ENCODE peak calls at places on chromosomes 2 and 18, in eight cellular contexts. L, T, Q, X, M, A, J and K are unnamed samples.

GRCh38 chr18:74450626-74451025 is 6.5 kb downstream of the DIPK1C start:
- DNase-seq in L (no peak), T (no peak), Q (no peak), X (no peak), M (no peak), A (no peak), J (no peak), K (no peak)

GRCh38 chr2:233448565-233448964 is 94.3 kb downstream of the DGKD start:
- DNase-seq in L (peak), T (no peak), Q (peak), X (no peak), M (no peak), A (no peak), J (no peak), K (peak)

GRCh38 chr2:22499082-22499844 is 885.7 kb upstream of the KLHL29 start:
- DNase-seq in L (peak), T (no peak), Q (no peak), X (no peak), M (no peak), A (no peak), J (no peak), K (no peak)

GRCh38 chr2:69890881-69891280 is 2.9 kb upstream of the SNRNP27 start:
- DNase-seq in L (no peak), T (no peak), Q (no peak), X (no peak), M (no peak), A (no peak), J (no peak), K (peak)

GRCh38 chr2:219457784-219458369 is 23.2 kb downstream of the SPEG start:
- DNase-seq in L (peak), T (no peak), Q (no peak), X (no peak), M (peak), A (no peak), J (peak), K (peak)

GRCh38 chr2:135424849-135425248 is 106.2 kb downstream of the ZRANB3 start:
- DNase-seq in L (no peak), T (no peak), Q (peak), X (no peak), M (peak), A (no peak), J (no peak), K (no peak)

GRCh38 chr18:44969214-44969842 is 288.6 kb downstream of the SETBP1 start:
- DNase-seq in L (no peak), T (no peak), Q (no peak), X (no peak), M (no peak), A (no peak), J (no peak), K (no peak)

GRCh38 chr2:28979041-28979440 is 2.1 kb upstream of the TOGARAM2 start:
- DNase-seq in L (no peak), T (no peak), Q (no peak), X (no peak), M (no peak), A (no peak), J (no peak), K (peak)

GRCh38 chr2:198309673-198310280 is 505.4 kb downstream of the PLCL1 start:
- DNase-seq in L (peak), T (peak), Q (peak), X (no peak), M (peak), A (peak), J (peak), K (peak)

GRCh38 chr2:213679894-213680293 is 395.6 kb downstream of the SPAG16 start:
- DNase-seq in L (no peak), T (no peak), Q (no peak), X (no peak), M (no peak), A (no peak), J (no peak), K (no peak)

GRCh38 chr2:144389151-144389929 is 130.6 kb downstream of the ZEB2 start:
- DNase-seq in L (peak), T (no peak), Q (no peak), X (no peak), M (no peak), A (no peak), J (no peak), K (no peak)

GRCh38 chr2:159456500-159457426 is 159.6 kb downstream of the BAZ2B start:
- DNase-seq in L (no peak), T (no peak), Q (peak), X (no peak), M (no peak), A (no peak), J (no peak), K (no peak)